ENCODE peak calls at places on chromosome 21, in eight cellular contexts. D, V, Z, T, C, P, I and O are unnamed samples.
A peak's percentile ranks its signal among the peaks of the same experiment; 100 is the strongest.

GRCh38 chr21:42063206-42063577 is 7.9 kb upstream of the UMODL1 start:
- DNase-seq in D (no peak), V (no peak), Z (no peak), T (no peak), C (no peak), P (no peak), I (no peak), O (peak; percentile 44)

GRCh38 chr21:36080386-36080785 is 10.6 kb downstream of the CBR1 start:
- DNase-seq in D (no peak), V (no peak), Z (no peak), T (no peak), C (no peak), P (no peak), I (no peak), O (no peak)

GRCh38 chr21:41506526-41507520 is 1.1 kb downstream of the TMPRSS2 start:
- DNase-seq in D (no peak), V (no peak), Z (no peak), T (no peak), C (peak; percentile 60), P (peak; percentile 61), I (peak; percentile 62), O (no peak)

GRCh38 chr21:28615276-28615675 is 377.4 kb downstream of the LTN1 start:
- DNase-seq in D (no peak), V (no peak), Z (peak; percentile 58), T (no peak), C (no peak), P (peak; percentile 75), I (no peak), O (no peak)

GRCh38 chr21:26800455-26801454 is 44.5 kb downstream of the ADAMTS1 start:
- DNase-seq in D (peak; percentile 14), V (peak; percentile 69), Z (no peak), T (no peak), C (no peak), P (peak; percentile 15), I (no peak), O (no peak)

GRCh38 chr21:16457498-16457897 is 727.7 kb downstream of the USP25 start:
- DNase-seq in D (no peak), V (no peak), Z (no peak), T (no peak), C (no peak), P (no peak), I (no peak), O (no peak)

GRCh38 chr21:41707231-41707988 is 59.4 kb downstream of the RIPK4 start:
- DNase-seq in D (no peak), V (no peak), Z (no peak), T (no peak), C (peak; percentile 59), P (peak; percentile 74), I (no peak), O (peak; percentile 11)

GRCh38 chr21:46229133-46229922 is 754 bp upstream of the LSS start:
- DNase-seq in D (no peak), V (no peak), Z (no peak), T (no peak), C (no peak), P (no peak), I (no peak), O (no peak)

GRCh38 chr21:29499734-29500343 is 201.1 kb downstream of the BACH1 start:
- DNase-seq in D (no peak), V (no peak), Z (peak; percentile 20), T (no peak), C (peak; percentile 82), P (peak; percentile 42), I (peak; percentile 78), O (no peak)

GRCh38 chr21:42361286-42361685 is 5.0 kb downstream of the TFF1 start:
- DNase-seq in D (no peak), V (no peak), Z (no peak), T (no peak), C (no peak), P (no peak), I (no peak), O (no peak)

GRCh38 chr21:33396966-33397365 is 6.2 kb upstream of the IFNGR2 start:
- DNase-seq in D (peak; percentile 50), V (no peak), Z (peak; percentile 63), T (no peak), C (no peak), P (peak; percentile 90), I (peak; percentile 27), O (no peak)

GRCh38 chr21:36461918-36462486 is 17.9 kb downstream of the CLDN14 start:
- DNase-seq in D (no peak), V (peak; percentile 35), Z (no peak), T (no peak), C (peak; percentile 26), P (no peak), I (peak; percentile 47), O (no peak)

GRCh38 chr21:30463713-30464112 is 16.5 kb downstream of the KRTAP19-1 start:
- DNase-seq in D (no peak), V (no peak), Z (no peak), T (no peak), C (peak; percentile 62), P (peak; percentile 1), I (no peak), O (no peak)

GRCh38 chr21:38142226-38142625 is 114.6 kb upstream of the KCNJ15 start:
- DNase-seq in D (no peak), V (no peak), Z (no peak), T (no peak), C (no peak), P (peak; percentile 33), I (no peak), O (no peak)

GRCh38 chr21:16667395-16667794 is 845.4 kb upstream of the CXADR start:
- DNase-seq in D (no peak), V (no peak), Z (no peak), T (no peak), C (no peak), P (no peak), I (no peak), O (no peak)

GRCh38 chr21:16426936-16427335 is 697.2 kb downstream of the USP25 start:
- DNase-seq in D (no peak), V (no peak), Z (no peak), T (no peak), C (no peak), P (no peak), I (no peak), O (no peak)

GRCh38 chr21:34511154-34511553 is 856 bp downstream of the KCNE1 start:
- DNase-seq in D (no peak), V (no peak), Z (no peak), T (no peak), C (no peak), P (no peak), I (no peak), O (no peak)